ENCODE peak calls at places on chromosomes 11 and 22, in six cellular contexts. One of them, this sample, is unnamed.
A peak's percentile ranks its signal among the peaks of the same experiment; 100 is the strongest.

GRCh38 chr22:46053563-46054090 is 76.7 kb upstream of the WNT7B start:
- DNase-seq in cardiac septum: peak; percentile 92
- DNase-seq in AG10803: peak; percentile 64
- DNase-seq in central memory CD4-positive, alpha-beta T cell: peak; percentile 64
- DNase-seq in cardiac fibroblast: peak; percentile 59
- DNase-seq in CD8-positive, alpha-beta T cell: peak; percentile 58
- DNase-seq in this sample: peak; percentile 93

GRCh38 chr11:60942970-60943565 is 8.9 kb downstream of the SLC15A3 start:
- DNase-seq in AG10803: no peak
- DNase-seq in central memory CD4-positive, alpha-beta T cell: no peak
- DNase-seq in cardiac septum: no peak
- DNase-seq in cardiac fibroblast: no peak
- DNase-seq in CD8-positive, alpha-beta T cell: no peak
- DNase-seq in this sample: no peak

GRCh38 chr22:20430641-20431519 is 6.7 kb downstream of the SCARF2 start:
- DNase-seq in cardiac fibroblast: no peak
- DNase-seq in AG10803: peak; percentile 48
- DNase-seq in CD8-positive, alpha-beta T cell: peak; percentile 62
- DNase-seq in cardiac septum: no peak
- DNase-seq in central memory CD4-positive, alpha-beta T cell: peak; percentile 59
- DNase-seq in this sample: peak; percentile 80

GRCh38 chr22:20315337-20316216 is 4.3 kb downstream of the DGCR6L start:
- DNase-seq in central memory CD4-positive, alpha-beta T cell: no peak
- DNase-seq in AG10803: no peak
- DNase-seq in cardiac fibroblast: no peak
- DNase-seq in cardiac septum: no peak
- DNase-seq in CD8-positive, alpha-beta T cell: peak; percentile 8
- DNase-seq in this sample: no peak

GRCh38 chr11:75155570-75156422 is 4.9 kb downstream of the SLCO2B1 start:
- DNase-seq in central memory CD4-positive, alpha-beta T cell: no peak
- DNase-seq in cardiac fibroblast: no peak
- DNase-seq in CD8-positive, alpha-beta T cell: no peak
- DNase-seq in AG10803: no peak
- DNase-seq in cardiac septum: no peak
- DNase-seq in this sample: no peak

GRCh38 chr11:31818874-31819331 is 7.8 kb upstream of the PAX6 start:
- DNase-seq in central memory CD4-positive, alpha-beta T cell: no peak
- DNase-seq in cardiac septum: no peak
- DNase-seq in AG10803: no peak
- DNase-seq in CD8-positive, alpha-beta T cell: no peak
- DNase-seq in cardiac fibroblast: no peak
- DNase-seq in this sample: no peak

GRCh38 chr22:46578824-46579561 is 41.2 kb upstream of the GRAMD4 start:
- DNase-seq in central memory CD4-positive, alpha-beta T cell: no peak
- DNase-seq in cardiac septum: no peak
- DNase-seq in AG10803: peak; percentile 54
- DNase-seq in cardiac fibroblast: no peak
- DNase-seq in CD8-positive, alpha-beta T cell: no peak
- DNase-seq in this sample: peak; percentile 81

GRCh38 chr11:61728940-61729219 is 23.6 kb upstream of the MYRF start:
- DNase-seq in cardiac septum: no peak
- DNase-seq in AG10803: peak; percentile 52
- DNase-seq in CD8-positive, alpha-beta T cell: no peak
- DNase-seq in cardiac fibroblast: peak; percentile 59
- DNase-seq in central memory CD4-positive, alpha-beta T cell: no peak
- DNase-seq in this sample: no peak

GRCh38 chr11:11513438-11513837 is 108.4 kb downstream of the GALNT18 start:
- DNase-seq in cardiac fibroblast: no peak
- DNase-seq in AG10803: peak; percentile 37
- DNase-seq in cardiac septum: no peak
- DNase-seq in CD8-positive, alpha-beta T cell: no peak
- DNase-seq in central memory CD4-positive, alpha-beta T cell: no peak
- DNase-seq in this sample: no peak

GRCh38 chr22:42932857-42933782 is 76.0 kb upstream of the ARFGAP3 start:
- DNase-seq in central memory CD4-positive, alpha-beta T cell: no peak
- DNase-seq in AG10803: peak; percentile 33
- DNase-seq in CD8-positive, alpha-beta T cell: no peak
- DNase-seq in cardiac fibroblast: peak; percentile 46
- DNase-seq in cardiac septum: peak; percentile 78
- DNase-seq in this sample: no peak

GRCh38 chr11:85893378-85893777 is 38.2 kb downstream of the CCDC83 start:
- DNase-seq in CD8-positive, alpha-beta T cell: no peak
- DNase-seq in central memory CD4-positive, alpha-beta T cell: no peak
- DNase-seq in cardiac fibroblast: no peak
- DNase-seq in AG10803: no peak
- DNase-seq in cardiac septum: no peak
- DNase-seq in this sample: no peak

GRCh38 chr11:69644071-69644961 is 3.4 kb downstream of the CCND1 start:
- DNase-seq in CD8-positive, alpha-beta T cell: no peak
- DNase-seq in central memory CD4-positive, alpha-beta T cell: no peak
- DNase-seq in cardiac fibroblast: peak; percentile 91
- DNase-seq in cardiac septum: peak; percentile 91
- DNase-seq in AG10803: peak; percentile 89
- DNase-seq in this sample: peak; percentile 86

GRCh38 chr11:43582837-43583462 is 97.6 kb upstream of the HSD17B12 start:
- DNase-seq in cardiac septum: no peak
- DNase-seq in cardiac fibroblast: no peak
- DNase-seq in AG10803: no peak
- DNase-seq in CD8-positive, alpha-beta T cell: no peak
- DNase-seq in central memory CD4-positive, alpha-beta T cell: no peak
- DNase-seq in this sample: no peak

GRCh38 chr11:1570896-1571759 is 943 bp downstream of the DUSP8 start:
- DNase-seq in AG10803: no peak
- DNase-seq in cardiac fibroblast: no peak
- DNase-seq in CD8-positive, alpha-beta T cell: peak; percentile 28
- DNase-seq in central memory CD4-positive, alpha-beta T cell: no peak
- DNase-seq in cardiac septum: no peak
- DNase-seq in this sample: peak; percentile 75

GRCh38 chr11:120137611-120138521 is at the start of gene TRIM29:
- DNase-seq in AG10803: no peak
- DNase-seq in CD8-positive, alpha-beta T cell: peak; percentile 6
- DNase-seq in cardiac fibroblast: no peak
- DNase-seq in cardiac septum: peak; percentile 73
- DNase-seq in central memory CD4-positive, alpha-beta T cell: no peak
- DNase-seq in this sample: peak; percentile 48

GRCh38 chr11:57219021-57219627 is 17.9 kb downstream of the APLNR start:
- DNase-seq in cardiac septum: no peak
- DNase-seq in AG10803: peak; percentile 39
- DNase-seq in central memory CD4-positive, alpha-beta T cell: no peak
- DNase-seq in CD8-positive, alpha-beta T cell: no peak
- DNase-seq in cardiac fibroblast: no peak
- DNase-seq in this sample: no peak